ENCODE peak calls at places on chromosome 5, in four cellular contexts. Z, V, I and E are unnamed samples.

GRCh38 chr5:34674226-34674625 is 18.1 kb downstream of the RAI14 start:
- DNase-seq in Z (no peak), V (no peak), I (no peak), E (no peak)

GRCh38 chr5:14186132-14186830 is 43.1 kb downstream of the TRIO start:
- DNase-seq in Z (no peak), V (no peak), I (no peak), E (no peak)

GRCh38 chr5:2841208-2841607 is 89.7 kb upstream of the IRX2 start:
- DNase-seq in Z (no peak), V (no peak), I (no peak), E (no peak)

GRCh38 chr5:34007116-34007674 is 655 bp downstream of the AMACR start:
- DNase-seq in Z (no peak), V (no peak), I (no peak), E (peak; percentile 15)

GRCh38 chr5:41748631-41749030 is 121.6 kb downstream of the OXCT1 start:
- DNase-seq in Z (no peak), V (no peak), I (no peak), E (no peak)

GRCh38 chr5:9686211-9686610 is 56.1 kb upstream of the TAS2R1 start:
- DNase-seq in Z (no peak), V (no peak), I (no peak), E (no peak)

GRCh38 chr5:66518753-66519152 is 77.4 kb upstream of the MAST4 start:
- DNase-seq in Z (no peak), V (no peak), I (no peak), E (no peak)

GRCh38 chr5:160133071-160133917 is 14.0 kb upstream of the PWWP2A start:
- DNase-seq in Z (no peak), V (peak; percentile 28), I (peak; percentile 21), E (no peak)

GRCh38 chr5:150556859-150557506 is 49.1 kb downstream of the NDST1 start:
- DNase-seq in Z (no peak), V (no peak), I (no peak), E (no peak)

GRCh38 chr5:172434246-172434645 is 20.1 kb downstream of the SH3PXD2B start:
- DNase-seq in Z (no peak), V (no peak), I (no peak), E (no peak)

GRCh38 chr5:91925249-91925648 is 542.1 kb upstream of the ARRDC3 start:
- DNase-seq in Z (no peak), V (no peak), I (no peak), E (no peak)

GRCh38 chr5:15502208-15502607 is 2.2 kb downstream of the FBXL7 start:
- DNase-seq in Z (no peak), V (no peak), I (no peak), E (no peak)

GRCh38 chr5:131792900-131793299 is 3.9 kb downstream of the FNIP1 start:
- DNase-seq in Z (no peak), V (no peak), I (no peak), E (no peak)

GRCh38 chr5:169805527-169805934 is 168.5 kb downstream of the DOCK2 start:
- DNase-seq in Z (no peak), V (no peak), I (no peak), E (no peak)

GRCh38 chr5:1733369-1733768 is 66.3 kb downstream of the MRPL36 start:
- DNase-seq in Z (no peak), V (peak; percentile 7), I (no peak), E (no peak)

GRCh38 chr5:177985430-177986040 is 10.5 kb downstream of the PROP1 start:
- DNase-seq in Z (no peak), V (no peak), I (no peak), E (no peak)

GRCh38 chr5:153546566-153546965 is 56.1 kb downstream of the GRIA1 start:
- DNase-seq in Z (no peak), V (no peak), I (no peak), E (no peak)

GRCh38 chr5:114957384-114957783 is 212.3 kb downstream of the TRIM36 start:
- DNase-seq in Z (no peak), V (no peak), I (no peak), E (no peak)

GRCh38 chr5:143065996-143066522 is 295.9 kb downstream of the ARHGAP26 start:
- DNase-seq in Z (no peak), V (no peak), I (no peak), E (no peak)

GRCh38 chr5:139639619-139640431 is 8.3 kb upstream of the CXXC5 start:
- DNase-seq in Z (no peak), V (peak; percentile 18), I (no peak), E (peak; percentile 24)

GRCh38 chr5:17203329-17204132 is 13.9 kb upstream of the BASP1 start:
- DNase-seq in Z (no peak), V (peak; percentile 35), I (no peak), E (no peak)

GRCh38 chr5:43592363-43592762 is 10.6 kb upstream of the NNT start:
- DNase-seq in Z (no peak), V (no peak), I (no peak), E (no peak)

GRCh38 chr5:173733831-173734491 is 117.5 kb upstream of the BOD1 start:
- DNase-seq in Z (no peak), V (no peak), I (no peak), E (peak; percentile 40)

GRCh38 chr5:64635056-64635686 is 55.1 kb upstream of the SHISAL2B start:
- DNase-seq in Z (no peak), V (no peak), I (no peak), E (no peak)

GRCh38 chr5:6861667-6862066 is 148.4 kb downstream of the TENT4A start:
- DNase-seq in Z (no peak), V (no peak), I (no peak), E (no peak)

GRCh38 chr5:33363537-33363936 is 77.2 kb upstream of the TARS1 start:
- DNase-seq in Z (no peak), V (no peak), I (no peak), E (no peak)

GRCh38 chr5:7897014-7897600 is 28.2 kb downstream of the MTRR start:
- DNase-seq in Z (no peak), V (no peak), I (no peak), E (peak; percentile 11)

GRCh38 chr5:96081276-96081858 is 119.7 kb upstream of the ELL2 start:
- DNase-seq in Z (no peak), V (no peak), I (no peak), E (no peak)

GRCh38 chr5:59328801-59329296 is 564.7 kb downstream of the PDE4D start:
- DNase-seq in Z (no peak), V (no peak), I (peak; percentile 22), E (no peak)

GRCh38 chr5:146368137-146368536 is 29.5 kb downstream of the POU4F3 start:
- DNase-seq in Z (no peak), V (no peak), I (no peak), E (no peak)

GRCh38 chr5:134945041-134945440 is 22.7 kb upstream of the CATSPER3 start:
- DNase-seq in Z (no peak), V (no peak), I (no peak), E (no peak)

GRCh38 chr5:58921106-58921505 is 338.2 kb downstream of the RAB3C start:
- DNase-seq in Z (no peak), V (no peak), I (no peak), E (no peak)

GRCh38 chr5:107474724-107475489 is 195.8 kb downstream of the EFNA5 start:
- DNase-seq in Z (no peak), V (no peak), I (no peak), E (no peak)

GRCh38 chr5:133119233-133119711 is 67.5 kb downstream of the HSPA4 start:
- DNase-seq in Z (no peak), V (no peak), I (no peak), E (no peak)

GRCh38 chr5:174190073-174190675 is 144.7 kb downstream of the NSG2 start:
- DNase-seq in Z (no peak), V (no peak), I (no peak), E (no peak)